ENCODE peak calls at places on chromosomes 12 and 14, in six cellular contexts. Y is endothelial cell of umbilical vein, T is spleen, W is HepG2, X is ovary, Q is prostate gland. U is an unnamed sample. For H3K36me3, the result is how much of the 10 kb centered on the place peaks cover.

GRCh38 chr12:105561981-105562726 is 231.7 kb downstream of the C12orf75 start:
- DNase-seq in Q (peak), T (no peak), X (peak), Y (peak), W (no peak), U (no peak)

GRCh38 chr12:47636908-47637780 is 68.7 kb downstream of the RPAP3 start:
- DNase-seq in T (peak), Y (no peak), W (peak), Q (no peak), X (no peak), U (no peak)

GRCh38 chr12:16857456-16857923 is 251.5 kb upstream of the LMO3 start:
- DNase-seq in Q (no peak), X (no peak), T (no peak), Y (no peak), W (no peak), U (no peak)

GRCh38 chr14:22650046-22650739 is 6.0 kb upstream of the OR6J1 start:
- DNase-seq in Y (no peak), W (no peak), X (no peak), Q (no peak), T (no peak), U (no peak)

GRCh38 chr12:64029013-64029857 is 184.7 kb downstream of the SRGAP1 start:
- DNase-seq in Q (no peak), Y (no peak), T (no peak), W (no peak), X (no peak), U (no peak)

GRCh38 chr12:124847675-124848074 is 16.0 kb downstream of the SCARB1 start:
- DNase-seq in Q (peak), T (no peak), Y (no peak), X (no peak), W (peak), U (no peak)

GRCh38 chr12:9649532-9649940 is 20.0 kb upstream of the CLEC2D start:
- DNase-seq in W (no peak), Y (no peak), T (peak), X (no peak), Q (no peak), U (no peak)

GRCh38 chr12:50618864-50619609 is 114.3 kb downstream of the DIP2B start:
- DNase-seq in W (no peak), Y (no peak), Q (no peak), X (no peak), T (no peak), U (no peak)

GRCh38 chr14:58078068-58078467 is 73.9 kb downstream of the ARMH4 start:
- DNase-seq in Y (no peak), Q (no peak), W (no peak), T (no peak), X (no peak), U (no peak)

GRCh38 chr14:65860956-65861631 is 448.6 kb downstream of the FUT8 start:
- DNase-seq in W (no peak), T (no peak), X (no peak), Q (no peak), Y (no peak), U (no peak)

GRCh38 chr12:103391103-103391502 is 104.7 kb downstream of the C12orf42 start:
- DNase-seq in Q (no peak), Y (no peak), X (no peak), W (no peak), T (no peak), U (no peak)

DNA sequence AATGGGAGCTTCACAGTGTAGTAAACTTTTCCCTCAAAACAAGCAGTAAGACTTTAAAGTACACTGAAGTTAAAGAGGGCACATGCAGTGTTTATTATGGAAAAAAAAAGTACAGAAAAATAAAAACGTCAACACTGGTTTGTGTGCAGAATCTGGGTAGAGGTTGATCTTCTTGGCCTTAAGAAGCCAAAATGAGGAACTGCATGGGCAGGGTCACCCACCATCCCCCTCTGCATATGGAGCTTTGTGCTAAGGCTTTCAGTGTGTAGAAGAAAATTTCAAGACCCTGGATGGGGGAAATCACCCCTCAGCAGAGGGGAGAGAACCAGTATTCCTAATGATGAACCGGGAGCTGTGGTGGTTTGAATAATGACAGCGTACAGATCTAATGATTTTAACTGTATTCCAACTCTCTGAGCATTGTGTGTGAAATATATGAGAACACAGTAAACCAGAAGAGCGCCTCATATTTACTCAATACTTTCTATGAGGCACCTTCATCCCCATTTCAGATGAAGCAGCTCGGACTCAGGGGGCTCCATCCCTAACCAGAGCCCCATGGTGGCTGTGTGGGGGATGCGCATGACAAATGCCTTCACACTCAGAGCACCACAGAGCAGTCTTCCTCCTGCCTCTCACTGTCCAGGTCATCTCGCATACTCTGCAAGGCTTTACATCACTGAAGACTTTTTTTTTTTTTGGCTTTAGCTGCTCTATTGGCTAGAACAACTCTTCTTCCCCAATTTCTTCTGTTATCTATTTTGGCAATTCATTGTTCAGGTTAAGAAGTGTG is 33.4 kb downstream of the ACADS start:
- DNase-seq in Y (no peak), X (no peak), Q (no peak), T (no peak), W (no peak), U (no peak)
- TF ChIP-seq POLR2A in Y (no peak), X (no peak), Q (no peak), T (no peak), W (no peak), U (no peak)

DNA sequence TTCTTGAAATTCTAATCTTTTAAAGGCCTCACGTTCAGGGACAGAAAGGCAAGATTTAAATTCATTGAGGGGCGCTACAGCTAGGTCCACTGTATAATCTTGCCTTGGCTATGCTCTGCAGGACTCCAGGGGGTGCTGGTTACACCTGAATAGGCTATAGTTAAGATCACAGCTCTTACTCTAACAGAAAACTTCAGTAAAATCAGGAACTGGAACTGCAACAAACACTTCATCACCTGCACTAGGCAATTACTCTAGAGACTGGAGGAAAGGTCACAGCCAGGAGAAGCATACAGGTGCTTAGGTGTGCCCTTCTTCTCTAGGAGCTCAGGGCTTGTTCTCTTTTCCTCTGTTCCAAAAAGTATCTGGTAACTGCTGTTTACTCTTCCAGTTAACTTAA is 20.9 kb downstream of the SLCO1C1 start:
- DNase-seq in Y (no peak), T (no peak), Q (no peak), X (no peak), W (no peak), U (no peak)
- TF ChIP-seq CTCF in Y (no peak), T (no peak), Q (no peak), X (no peak), W (no peak), U (no peak)

GRCh38 chr14:31122098-31122611 is 85.4 kb downstream of the HECTD1 start:
- DNase-seq in X (no peak), Q (no peak), Y (no peak), W (no peak), T (no peak), U (no peak)
- H3K36me3 ChIP-seq in X (under half), Q (under half), Y (under half), W (half or more), T (half or more), U (under half)

GRCh38 chr12:56146492-56147460 is 5.6 kb upstream of the MYL6B start:
- DNase-seq in X (peak), T (no peak), Q (no peak), W (no peak), Y (peak), U (peak)
- TF ChIP-seq POLR2A in X (no peak), T (no peak), Q (no peak), W (no peak), Y (peak), U (no peak)

U was measured in body of pancreas.